ENCODE peak calls at places on chromosome 13, in nine cellular contexts. O is SK-N-SH; W is PC-3; S is left lung; F is lung; K is CD8-positive, alpha-beta T cell; R is astrocyte; U is A549; T is substantia nigra. J is an unnamed sample.
A peak's percentile ranks its signal among the peaks of the same experiment; 100 is the strongest.

GRCh38 chr13:28043224-28043623 is 54.7 kb upstream of the URAD start:
- DNase-seq in W (no peak), U (no peak), F (no peak), O (no peak), S (no peak), R (no peak), K (no peak), T (no peak), J (no peak)

GRCh38 chr13:77492982-77493381 is 42.5 kb upstream of the SCEL start:
- DNase-seq in U (peak; percentile 42), F (no peak), K (no peak), W (peak; percentile 69), R (peak; percentile 28), O (peak; percentile 26), T (no peak), S (no peak), J (no peak)

GRCh38 chr13:30329009-30329585 is 21.7 kb upstream of the KATNAL1 start:
- DNase-seq in T (no peak), W (no peak), S (no peak), O (no peak), U (no peak), F (no peak), K (no peak), R (no peak), J (no peak)

GRCh38 chr13:113288880-113289279 is 8.2 kb upstream of the LAMP1 start:
- DNase-seq in T (no peak), O (no peak), U (no peak), F (no peak), S (no peak), R (no peak), K (no peak), W (no peak), J (no peak)

GRCh38 chr13:41547253-41548000 is 90.1 kb downstream of the RGCC start:
- DNase-seq in S (peak; percentile 74), R (no peak), F (no peak), W (no peak), T (peak; percentile 92), K (no peak), U (no peak), O (no peak), J (no peak)

GRCh38 chr13:114140131-114140908 is 7.9 kb upstream of the RASA3 start:
- DNase-seq in T (no peak), S (peak; percentile 48), R (no peak), O (no peak), F (no peak), K (peak; percentile 57), U (no peak), W (no peak), J (no peak)

GRCh38 chr13:28792992-28793391 is 27.1 kb upstream of the MTUS2 start:
- DNase-seq in W (no peak), K (no peak), O (no peak), T (no peak), S (no peak), R (peak; percentile 57), F (no peak), U (no peak), J (no peak)

GRCh38 chr13:86174632-86175031 is 375.4 kb upstream of the SLITRK6 start:
- DNase-seq in S (no peak), W (peak; percentile 7), O (no peak), R (no peak), K (no peak), F (no peak), U (peak; percentile 4), T (no peak), J (no peak)

GRCh38 chr13:22235285-22235949 is 564.5 kb downstream of the FGF9 start:
- DNase-seq in F (peak; percentile 14), T (no peak), O (no peak), W (no peak), R (no peak), S (no peak), U (no peak), K (no peak), J (no peak)

GRCh38 chr13:22232186-22232585 is 561.3 kb downstream of the FGF9 start:
- DNase-seq in R (no peak), K (no peak), T (no peak), S (no peak), U (no peak), O (no peak), F (no peak), W (no peak), J (no peak)

GRCh38 chr13:22240716-22241115 is 569.8 kb downstream of the FGF9 start:
- DNase-seq in F (no peak), O (no peak), K (no peak), S (no peak), U (no peak), T (no peak), R (no peak), W (no peak), J (no peak)

GRCh38 chr13:22238269-22238668 is 567.4 kb downstream of the FGF9 start:
- DNase-seq in S (no peak), U (no peak), R (no peak), F (no peak), T (no peak), W (no peak), K (no peak), O (no peak), J (no peak)

GRCh38 chr13:22235950-22236290 is 565.0 kb downstream of the FGF9 start:
- DNase-seq in K (no peak), S (no peak), W (no peak), F (no peak), T (no peak), O (no peak), U (no peak), R (no peak), J (no peak)
- H3K27ac ChIP-seq in K (no peak overlapping the region), S (no peak overlapping the region), W (no peak overlapping the region), F (no peak overlapping the region), T (no peak overlapping the region), O (no peak overlapping the region), U (no peak overlapping the region), R (no peak overlapping the region), J (no peak overlapping the region)

GRCh38 chr13:48125794-48126228 is 30.9 kb upstream of the MED4 start:
- DNase-seq in K (no peak), R (peak; percentile 58), T (no peak), W (no peak), F (peak; percentile 41), S (no peak), U (no peak), O (no peak), J (no peak)

GRCh38 chr13:48123827-48124226 is 28.9 kb upstream of the MED4 start:
- DNase-seq in U (no peak), S (peak; percentile 49), F (peak; percentile 60), T (no peak), W (no peak), O (no peak), R (no peak), K (no peak), J (peak; percentile 41)

GRCh38 chr13:48121733-48122132 is 26.8 kb upstream of the MED4 start:
- DNase-seq in T (no peak), R (no peak), U (no peak), W (no peak), S (no peak), O (no peak), F (no peak), K (no peak), J (no peak)

GRCh38 chr13:48131481-48131992 is 36.6 kb upstream of the MED4 start:
- DNase-seq in R (no peak), F (no peak), U (no peak), S (no peak), W (no peak), T (no peak), O (no peak), K (no peak), J (no peak)

DNA sequence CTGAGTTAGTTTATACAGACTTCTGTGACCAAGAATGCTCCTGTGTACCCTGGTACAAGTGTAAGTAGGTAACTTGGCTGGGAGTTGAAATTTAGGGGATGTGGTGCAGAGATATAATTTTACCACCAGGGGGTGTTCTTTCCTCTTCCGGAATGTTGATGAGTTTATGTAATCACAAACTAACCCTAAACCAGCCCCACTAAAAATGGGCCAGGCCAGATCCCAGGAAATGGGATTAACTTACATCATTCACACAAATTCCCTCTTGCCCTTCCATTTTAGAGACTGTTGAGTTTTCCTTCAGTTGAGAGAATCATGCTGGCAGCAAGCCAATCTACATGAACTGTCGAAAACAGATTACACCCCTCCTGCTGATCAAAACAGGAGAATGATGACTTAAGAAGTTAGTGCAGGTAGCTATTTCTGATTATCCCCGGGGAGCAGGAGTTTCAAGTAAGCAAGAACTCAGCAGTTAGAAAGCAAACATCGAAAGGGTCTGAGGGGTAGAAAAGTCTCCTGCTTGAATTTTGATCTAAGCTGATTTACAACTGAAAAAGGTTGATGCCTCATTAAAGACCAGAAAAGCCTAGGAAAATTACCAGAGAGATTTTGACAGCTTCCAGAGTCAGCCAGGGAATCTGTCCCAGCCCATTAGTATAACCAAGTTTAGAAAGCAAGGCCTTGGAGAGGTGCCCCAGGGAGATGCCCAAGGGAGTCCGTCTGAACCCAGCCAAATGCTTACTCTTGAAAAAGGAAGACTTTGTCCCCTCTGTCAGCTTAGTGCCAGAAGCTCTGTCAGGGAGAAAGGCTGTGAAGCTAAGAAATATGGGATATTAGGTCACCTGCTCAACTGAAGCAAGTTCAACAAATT is 32.3 kb upstream of the MED4 start:
- DNase-seq in F (peak; percentile 38), S (no peak), U (peak; percentile 57), O (peak; percentile 67), T (peak; percentile 40), W (peak; percentile 66), R (peak; percentile 48), K (peak; percentile 35), J (peak; percentile 23)
- H3K27ac ChIP-seq in F (peak overlapping the region; percentile 56), S (peak overlapping the region; percentile 49), U (peak overlapping the region; percentile 6), O (peak overlapping the region; percentile 23), T (peak overlapping the region; percentile 7), W (no peak overlapping the region), R (no peak overlapping the region), K (peak overlapping the region; percentile 30), J (peak overlapping the region; percentile 59)

GRCh38 chr13:110627761-110628476 is 12.6 kb downstream of the NAXD start:
- DNase-seq in S (peak; percentile 51), F (no peak), W (no peak), R (no peak), K (no peak), U (no peak), O (peak; percentile 37), T (no peak), J (no peak)

GRCh38 chr13:110624766-110625756 is 9.7 kb downstream of the NAXD start:
- DNase-seq in K (no peak), W (no peak), S (peak; percentile 53), R (no peak), F (no peak), O (no peak), T (no peak), U (no peak), J (no peak)

GRCh38 chr13:110625771-110626321 is 10.5 kb downstream of the NAXD start:
- DNase-seq in O (no peak), S (peak; percentile 65), R (no peak), T (no peak), K (no peak), U (no peak), W (peak; percentile 6), F (no peak), J (peak; percentile 54)

GRCh38 chr13:110627351-110627750 is 12.0 kb downstream of the NAXD start:
- DNase-seq in W (peak; percentile 41), F (no peak), O (no peak), T (no peak), R (no peak), S (no peak), U (no peak), K (no peak), J (no peak)

GRCh38 chr13:110626510-110626909 is 11.2 kb downstream of the NAXD start:
- DNase-seq in W (no peak), F (no peak), O (no peak), U (no peak), T (no peak), K (no peak), S (no peak), R (no peak), J (no peak)
- H3K27ac ChIP-seq in W (peak overlapping the region; percentile 11), F (no peak overlapping the region), O (peak overlapping the region; percentile 7), U (no peak overlapping the region), T (no peak overlapping the region), K (no peak overlapping the region), S (no peak overlapping the region), R (no peak overlapping the region), J (no peak overlapping the region)

DNA sequence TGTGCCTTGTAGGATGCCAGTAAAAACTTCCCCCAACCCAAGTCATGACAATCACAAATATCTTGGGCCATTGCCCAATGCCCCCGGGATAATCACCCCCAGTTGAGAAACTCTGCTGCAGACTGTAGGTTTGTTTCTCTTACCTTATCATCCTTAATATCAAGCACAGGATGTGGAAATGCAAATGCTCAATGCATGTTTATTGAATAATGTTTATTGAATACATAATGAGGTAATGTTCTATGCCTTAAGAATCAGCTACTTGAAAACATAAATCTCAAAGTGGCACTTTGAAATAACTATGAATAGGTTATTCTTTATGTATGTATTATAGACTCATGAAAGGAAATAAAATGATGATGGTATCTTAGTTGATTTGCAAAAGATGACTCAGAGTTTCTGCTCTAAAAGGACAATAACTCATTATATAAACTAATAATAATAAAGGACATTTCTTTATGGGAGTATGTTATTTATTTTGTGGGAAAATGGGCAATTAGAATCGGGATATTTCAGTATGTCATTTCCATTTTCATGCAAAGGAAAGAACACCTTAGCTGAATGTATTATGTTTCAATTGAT is 414.2 kb downstream of the EFNB2 start:
- DNase-seq in U (no peak), R (no peak), F (no peak), K (no peak), O (no peak), T (no peak), W (peak; percentile 70), S (no peak), J (no peak)
- H3K27ac ChIP-seq in U (no peak overlapping the region), R (no peak overlapping the region), F (no peak overlapping the region), K (no peak overlapping the region), O (no peak overlapping the region), T (no peak overlapping the region), W (peak overlapping the region; percentile 92), S (no peak overlapping the region), J (no peak overlapping the region)

J was measured in prostate gland.